ENCODE peak calls at places on chromosomes 12 and 14, in nine cellular contexts. Q is MCF 10A; D is GM13977; U is stimulated activated CD4-positive, alpha-beta T cell treated with anti-CD3 and anti-CD28 coated beads, Interleukin-12 subunit alpha, Interleukin-12 subunit beta, amount 100 ng/mL, for 4 hours; M is WTC11; E is epithelial cell of esophagus; Z is nephron progenitor cell; X is activated CD8-positive, alpha-beta T cell treated with anti-CD3 and anti-CD28 coated beads, Interleukin-2, amount 10 ng/mL, durations not matched to agents 7 days and 5 days; L is astrocyte of the spinal cord. A is an unnamed sample.

GRCh38 chr12:105562727-105563072 is 232.2 kb downstream of the C12orf75 start:
- DNase-seq in Q (no peak), D (no peak), U (no peak), M (no peak), E (peak), Z (no peak), X (no peak), L (no peak), A (no peak)

GRCh38 chr14:47917344-47917954 is 242.0 kb upstream of the MDGA2 start:
- DNase-seq in Q (peak), D (peak), U (no peak), M (peak), E (peak), Z (peak), X (no peak), L (peak), A (no peak)

GRCh38 chr14:32925439-32925838 is 13.2 kb upstream of the NPAS3 start:
- DNase-seq in Q (no peak), D (no peak), U (no peak), M (no peak), E (no peak), Z (no peak), X (no peak), L (no peak), A (no peak)

GRCh38 chr14:95739356-95739755 is 25.4 kb upstream of the TCL1A start:
- DNase-seq in Q (peak), D (no peak), U (no peak), M (no peak), E (no peak), Z (no peak), X (no peak), L (no peak), A (no peak)

GRCh38 chr12:71014180-71014785 is 93.7 kb upstream of the PTPRR start:
- DNase-seq in Q (peak), D (no peak), U (no peak), M (no peak), E (peak), Z (no peak), X (no peak), L (peak), A (no peak)

GRCh38 chr12:32826807-32827412 is 69.7 kb downstream of the PKP2 start:
- DNase-seq in Q (no peak), D (no peak), U (no peak), M (no peak), E (no peak), Z (no peak), X (no peak), L (no peak), A (no peak)

GRCh38 chr12:124125472-124125871 is 152.5 kb downstream of the ZNF664 start:
- DNase-seq in Q (peak), D (peak), U (no peak), M (no peak), E (peak), Z (peak), X (no peak), L (peak), A (no peak)

GRCh38 chr12:71009414-71010142 is 89.0 kb upstream of the PTPRR start:
- DNase-seq in Q (no peak), D (no peak), U (no peak), M (no peak), E (no peak), Z (no peak), X (no peak), L (no peak), A (no peak)

GRCh38 chr12:4272976-4273650 is 449 bp upstream of the CCND2 start:
- DNase-seq in Q (no peak), D (peak), U (no peak), M (no peak), E (no peak), Z (peak), X (no peak), L (no peak), A (no peak)

GRCh38 chr14:99649219-99649618 is 4.3 kb downstream of the HHIPL1 start:
- DNase-seq in Q (no peak), D (no peak), U (no peak), M (no peak), E (peak), Z (no peak), X (no peak), L (peak), A (no peak)

GRCh38 chr14:106174206-106174605 is 647.8 kb downstream of the TMEM121 start:
- DNase-seq in Q (no peak), D (no peak), U (peak), M (no peak), E (no peak), Z (no peak), X (peak), L (no peak), A (no peak)

GRCh38 chr12:111748195-111748803 is 18.4 kb upstream of the ALDH2 start:
- DNase-seq in Q (no peak), D (no peak), U (no peak), M (no peak), E (no peak), Z (no peak), X (no peak), L (no peak), A (no peak)

GRCh38 chr12:124368421-124369032 is 73.6 kb downstream of the RFLNA start:
- DNase-seq in Q (no peak), D (no peak), U (no peak), M (no peak), E (no peak), Z (no peak), X (no peak), L (no peak), A (no peak)

GRCh38 chr14:87252103-87252502 is 740.9 kb downstream of the GALC start:
- DNase-seq in Q (no peak), D (no peak), U (no peak), M (no peak), E (peak), Z (no peak), X (no peak), L (no peak), A (no peak)

GRCh38 chr14:79510659-79511058 is 700.6 kb downstream of the DIO2 start:
- DNase-seq in Q (no peak), D (no peak), U (no peak), M (no peak), E (peak), Z (no peak), X (no peak), L (peak), A (no peak)

GRCh38 chr12:41437578-41437977 is 249.5 kb downstream of the PDZRN4 start:
- DNase-seq in Q (no peak), D (no peak), U (no peak), M (no peak), E (no peak), Z (no peak), X (no peak), L (no peak), A (no peak)

GRCh38 chr14:92093320-92093719 is 13.1 kb downstream of the ATXN3 start:
- DNase-seq in Q (no peak), D (no peak), U (no peak), M (no peak), E (no peak), Z (no peak), X (peak), L (no peak), A (no peak)

GRCh38 chr12:132604108-132605054 is 6.0 kb downstream of the LRCOL1 start:
- DNase-seq in Q (no peak), D (no peak), U (no peak), M (no peak), E (no peak), Z (no peak), X (no peak), L (no peak), A (no peak)

GRCh38 chr14:100221419-100222218 is 17.3 kb upstream of the YY1 start:
- DNase-seq in Q (peak), D (peak), U (peak), M (peak), E (peak), Z (peak), X (peak), L (peak), A (no peak)

GRCh38 chr14:103724116-103724515 is 8.5 kb downstream of the ZFYVE21 start:
- DNase-seq in Q (no peak), D (no peak), U (no peak), M (no peak), E (no peak), Z (no peak), X (no peak), L (peak), A (no peak)

GRCh38 chr14:93811020-93811419 is 22.7 kb upstream of the PRIMA1 start:
- DNase-seq in Q (no peak), D (no peak), U (no peak), M (no peak), E (no peak), Z (no peak), X (no peak), L (no peak), A (no peak)

GRCh38 chr12:125549836-125550235 is 484.6 kb downstream of the AACS start:
- DNase-seq in Q (peak), D (no peak), U (no peak), M (peak), E (no peak), Z (peak), X (no peak), L (no peak), A (no peak)

GRCh38 chr12:88036368-88036965 is 7.3 kb upstream of the C12orf50 start:
- DNase-seq in Q (peak), D (no peak), U (no peak), M (no peak), E (peak), Z (no peak), X (no peak), L (peak), A (no peak)